ENCODE peak calls at places on chromosomes 16 and 17, in six cellular contexts. One of them, this sample, is unnamed.
A peak's percentile ranks its signal among the peaks of the same experiment; 100 is the strongest.

GRCh38 chr17:19759934-19760530 is 11.9 kb upstream of the ALDH3A1 start:
- DNase-seq in astrocyte of the spinal cord: no peak
- DNase-seq in pancreas: peak; percentile 13
- DNase-seq in natural killer cell: no peak
- DNase-seq in lung: no peak
- DNase-seq in fibroblast of mammary gland: no peak
- DNase-seq in this sample: peak; percentile 58

GRCh38 chr16:66741131-66741900 is 10.1 kb downstream of the DYNC1LI2 start:
- DNase-seq in astrocyte of the spinal cord: peak; percentile 96
- DNase-seq in pancreas: peak; percentile 94
- DNase-seq in natural killer cell: no peak
- DNase-seq in lung: peak; percentile 91
- DNase-seq in fibroblast of mammary gland: peak; percentile 91
- DNase-seq in this sample: no peak

GRCh38 chr17:17783825-17784598 is 52.8 kb downstream of the SREBF1 start:
- DNase-seq in astrocyte of the spinal cord: peak; percentile 65
- DNase-seq in pancreas: no peak
- DNase-seq in natural killer cell: no peak
- DNase-seq in lung: peak; percentile 54
- DNase-seq in fibroblast of mammary gland: peak; percentile 40
- DNase-seq in this sample: no peak

GRCh38 chr17:45437461-45438283 is 5.0 kb upstream of the ARHGAP27 start:
- DNase-seq in astrocyte of the spinal cord: no peak
- DNase-seq in pancreas: no peak
- DNase-seq in natural killer cell: no peak
- DNase-seq in lung: no peak
- DNase-seq in fibroblast of mammary gland: no peak
- DNase-seq in this sample: no peak

GRCh38 chr16:1435921-1436697 is 5.2 kb downstream of the PERCC1 start:
- DNase-seq in astrocyte of the spinal cord: no peak
- DNase-seq in pancreas: no peak
- DNase-seq in natural killer cell: no peak
- DNase-seq in lung: no peak
- DNase-seq in fibroblast of mammary gland: no peak
- DNase-seq in this sample: no peak

GRCh38 chr16:57663917-57664661 is 4.0 kb upstream of the ADGRG3 start:
- DNase-seq in astrocyte of the spinal cord: no peak
- DNase-seq in pancreas: no peak
- DNase-seq in natural killer cell: no peak
- DNase-seq in lung: no peak
- DNase-seq in fibroblast of mammary gland: no peak
- DNase-seq in this sample: no peak

GRCh38 chr16:57744646-57744903 is 9.0 kb downstream of the KATNB1 start:
- DNase-seq in astrocyte of the spinal cord: no peak
- DNase-seq in pancreas: no peak
- DNase-seq in natural killer cell: no peak
- DNase-seq in lung: no peak
- DNase-seq in fibroblast of mammary gland: no peak
- DNase-seq in this sample: no peak

GRCh38 chr16:86457621-86458456 is 52.5 kb upstream of the FOXF1 start:
- DNase-seq in astrocyte of the spinal cord: peak; percentile 48
- DNase-seq in pancreas: no peak
- DNase-seq in natural killer cell: no peak
- DNase-seq in lung: no peak
- DNase-seq in fibroblast of mammary gland: peak; percentile 98
- DNase-seq in this sample: no peak

GRCh38 chr17:31854672-31855071 is 4.4 kb downstream of the COPRS start:
- DNase-seq in astrocyte of the spinal cord: no peak
- DNase-seq in pancreas: no peak
- DNase-seq in natural killer cell: no peak
- DNase-seq in lung: no peak
- DNase-seq in fibroblast of mammary gland: peak; percentile 13
- DNase-seq in this sample: no peak

GRCh38 chr17:80826955-80827645 is 164.5 kb upstream of the CHMP6 start:
- DNase-seq in astrocyte of the spinal cord: peak; percentile 98
- DNase-seq in pancreas: no peak
- DNase-seq in natural killer cell: no peak
- DNase-seq in lung: no peak
- DNase-seq in fibroblast of mammary gland: peak; percentile 99
- DNase-seq in this sample: no peak

GRCh38 chr16:74771656-74772315 is 2.8 kb downstream of the FA2H start:
- DNase-seq in astrocyte of the spinal cord: no peak
- DNase-seq in pancreas: no peak
- DNase-seq in natural killer cell: no peak
- DNase-seq in lung: no peak
- DNase-seq in fibroblast of mammary gland: no peak
- DNase-seq in this sample: no peak

GRCh38 chr16:74775255-74775654 is 635 bp upstream of the FA2H start:
- DNase-seq in astrocyte of the spinal cord: no peak
- DNase-seq in pancreas: no peak
- DNase-seq in natural killer cell: no peak
- DNase-seq in lung: no peak
- DNase-seq in fibroblast of mammary gland: no peak
- DNase-seq in this sample: no peak

GRCh38 chr16:74776926-74777325 is 2.3 kb upstream of the FA2H start:
- DNase-seq in astrocyte of the spinal cord: no peak
- DNase-seq in pancreas: no peak
- DNase-seq in natural killer cell: no peak
- DNase-seq in lung: no peak
- DNase-seq in fibroblast of mammary gland: no peak
- DNase-seq in this sample: no peak

GRCh38 chr16:74773431-74774222 is 993 bp downstream of the FA2H start:
- DNase-seq in astrocyte of the spinal cord: no peak
- DNase-seq in pancreas: no peak
- DNase-seq in natural killer cell: no peak
- DNase-seq in lung: no peak
- DNase-seq in fibroblast of mammary gland: no peak
- DNase-seq in this sample: no peak

GRCh38 chr16:74774223-74775139 is at the start of gene FA2H:
- DNase-seq in astrocyte of the spinal cord: peak; percentile 24
- DNase-seq in pancreas: peak; percentile 92
- DNase-seq in natural killer cell: peak; percentile 35
- DNase-seq in lung: peak; percentile 88
- DNase-seq in fibroblast of mammary gland: no peak
- DNase-seq in this sample: peak; percentile 84
- TF ChIP-seq CTCF in astrocyte of the spinal cord: peak; percentile 28
- TF ChIP-seq CTCF in pancreas: peak; percentile 18
- TF ChIP-seq CTCF in natural killer cell: no peak
- TF ChIP-seq CTCF in lung: no peak
- TF ChIP-seq CTCF in fibroblast of mammary gland: no peak
- TF ChIP-seq CTCF in this sample: peak; percentile 69

GRCh38 chr16:22681881-22682291 is 132.1 kb upstream of the HS3ST2 start:
- DNase-seq in astrocyte of the spinal cord: no peak
- DNase-seq in pancreas: no peak
- DNase-seq in natural killer cell: no peak
- DNase-seq in lung: no peak
- DNase-seq in fibroblast of mammary gland: no peak
- DNase-seq in this sample: no peak
- TF ChIP-seq CTCF in astrocyte of the spinal cord: no peak
- TF ChIP-seq CTCF in pancreas: no peak
- TF ChIP-seq CTCF in natural killer cell: no peak
- TF ChIP-seq CTCF in lung: no peak
- TF ChIP-seq CTCF in fibroblast of mammary gland: no peak
- TF ChIP-seq CTCF in this sample: no peak

DNA sequence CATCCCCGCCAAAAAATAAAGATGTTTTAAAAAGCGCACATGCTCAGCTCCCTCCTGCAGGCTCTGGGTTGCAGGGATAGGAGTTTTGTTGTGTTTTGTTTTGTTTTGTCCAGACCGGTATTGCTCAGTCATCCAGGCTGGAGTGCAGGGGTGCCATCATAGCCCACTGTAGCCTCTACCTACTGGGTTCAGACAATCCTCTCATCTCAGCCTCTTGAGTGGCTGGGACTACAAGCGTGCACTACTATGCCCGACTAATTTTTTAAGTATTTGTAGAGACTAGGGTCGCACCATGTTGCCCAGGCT is 661 bp downstream of the WWOX start:
- DNase-seq in astrocyte of the spinal cord: no peak
- DNase-seq in pancreas: no peak
- DNase-seq in natural killer cell: no peak
- DNase-seq in lung: no peak
- DNase-seq in fibroblast of mammary gland: no peak
- DNase-seq in this sample: no peak
- TF ChIP-seq CTCF in astrocyte of the spinal cord: no peak
- TF ChIP-seq CTCF in pancreas: no peak
- TF ChIP-seq CTCF in natural killer cell: peak; percentile 26
- TF ChIP-seq CTCF in lung: no peak
- TF ChIP-seq CTCF in fibroblast of mammary gland: no peak
- TF ChIP-seq CTCF in this sample: no peak

DNA sequence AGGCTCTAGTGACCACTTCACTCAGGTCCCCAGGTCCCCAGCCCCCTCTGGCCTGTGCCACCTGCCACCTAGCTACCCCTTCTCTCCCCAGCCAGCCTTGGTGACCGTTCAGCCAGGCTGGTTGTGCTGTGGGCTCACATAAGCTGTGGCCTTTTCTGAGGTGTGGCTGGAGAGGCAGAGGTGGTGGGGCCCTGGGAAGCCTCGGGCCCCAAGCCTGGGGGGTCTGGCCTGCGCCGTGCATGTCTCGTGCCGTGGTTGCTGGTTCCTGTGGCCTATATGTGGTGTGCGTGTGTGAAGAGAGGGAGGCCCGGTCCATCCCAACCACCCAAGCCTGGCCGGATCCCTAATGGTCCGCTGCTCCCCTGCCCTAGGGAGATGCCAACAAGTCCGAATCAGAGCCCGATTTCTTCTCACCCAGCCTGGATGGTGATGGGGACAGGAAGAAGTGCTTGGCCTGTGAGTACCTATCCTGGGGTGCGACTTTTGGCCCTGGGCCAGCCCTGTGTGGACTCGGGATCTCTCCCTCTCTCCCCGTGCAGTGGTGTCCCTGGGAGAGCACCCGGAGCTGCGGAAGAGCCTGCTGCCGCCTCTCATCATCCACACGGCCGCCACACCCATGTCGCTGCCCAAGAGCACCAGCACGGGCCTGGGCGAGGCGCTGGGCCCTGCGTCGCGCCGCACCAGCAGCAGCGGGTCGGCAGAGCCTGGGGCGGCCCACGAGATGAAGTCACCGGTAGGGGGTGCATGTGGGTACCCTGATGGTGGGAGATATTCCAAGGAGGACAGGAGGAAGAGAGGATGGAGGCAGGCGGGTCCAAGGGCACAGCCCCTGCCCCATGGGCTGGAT is 35.9 kb downstream of the CACNA1G start:
- DNase-seq in astrocyte of the spinal cord: no peak
- DNase-seq in pancreas: no peak
- DNase-seq in natural killer cell: no peak
- DNase-seq in lung: no peak
- DNase-seq in fibroblast of mammary gland: no peak
- DNase-seq in this sample: no peak
- TF ChIP-seq CTCF in astrocyte of the spinal cord: peak; percentile 41
- TF ChIP-seq CTCF in pancreas: no peak
- TF ChIP-seq CTCF in natural killer cell: no peak
- TF ChIP-seq CTCF in lung: no peak
- TF ChIP-seq CTCF in fibroblast of mammary gland: peak; percentile 15
- TF ChIP-seq CTCF in this sample: peak; percentile 63